ENCODE peak calls at places on chromosomes 6 and 20, in six cellular contexts. F is LoVo, K is AG10803, G is NCI-H1417, I is NCI-H2081, J is HS-5. V is an unnamed sample.

GRCh38 chr6:160398674-160399271 is 50.6 kb downstream of the SLC22A3 start:
- DNase-seq in I (no peak), J (no peak), F (no peak), K (no peak), G (no peak), V (no peak)

GRCh38 chr6:7528565-7528964 is 12.9 kb upstream of the DSP start:
- DNase-seq in F (no peak), J (no peak), K (peak), I (no peak), G (no peak), V (no peak)

GRCh38 chr6:4348462-4349112 is 213.2 kb upstream of the ECI2 start:
- DNase-seq in I (no peak), K (peak), G (no peak), F (no peak), J (no peak), V (no peak)

GRCh38 chr20:2756056-2756611 is 44.3 kb downstream of the CPXM1 start:
- DNase-seq in I (no peak), J (no peak), K (peak), F (no peak), G (no peak), V (no peak)

GRCh38 chr6:52512199-52512598 is 64.7 kb downstream of the TRAM2 start:
- DNase-seq in J (peak), K (peak), G (no peak), I (no peak), F (no peak), V (no peak)

GRCh38 chr6:135451617-135452190 is 45.8 kb downstream of the AHI1 start:
- DNase-seq in J (peak), F (peak), K (peak), G (peak), I (peak), V (no peak)

GRCh38 chr6:68760941-68761676 is 126.0 kb downstream of the ADGRB3 start:
- DNase-seq in J (no peak), K (no peak), I (no peak), F (no peak), G (no peak), V (no peak)

GRCh38 chr6:52788478-52788877 is 15.1 kb downstream of the GSTA1 start:
- DNase-seq in J (no peak), G (no peak), K (no peak), I (no peak), F (no peak), V (no peak)

GRCh38 chr6:88013015-88013414 is 34.6 kb upstream of the SPACA1 start:
- DNase-seq in F (no peak), J (no peak), G (no peak), I (no peak), K (no peak), V (no peak)

GRCh38 chr6:149380523-149380922 is 19.5 kb upstream of the SUMO4 start:
- DNase-seq in K (no peak), I (no peak), J (no peak), F (no peak), G (no peak), V (no peak)

GRCh38 chr6:158648682-158649131 is 1.1 kb upstream of the SYTL3 start:
- DNase-seq in J (peak), I (no peak), F (peak), K (peak), G (no peak), V (no peak)

GRCh38 chr6:170022827-170023619 is 267.9 kb downstream of the DLL1 start:
- DNase-seq in K (no peak), I (no peak), J (no peak), F (no peak), G (no peak), V (no peak)

GRCh38 chr6:14638932-14639875 is 521.6 kb downstream of the CD83 start:
- DNase-seq in K (peak), I (peak), F (no peak), G (peak), J (no peak), V (no peak)

GRCh38 chr6:124907596-124907995 is 54.6 kb upstream of the RNF217 start:
- DNase-seq in K (no peak), J (no peak), I (no peak), F (no peak), G (no peak), V (no peak)

GRCh38 chr6:127119361-127120108 is 1.1 kb downstream of the RSPO3 start:
- DNase-seq in K (no peak), F (no peak), I (no peak), G (peak), J (no peak), V (no peak)

GRCh38 chr6:39841291-39841690 is 49.1 kb downstream of the DAAM2 start:
- DNase-seq in G (peak), F (no peak), J (no peak), K (no peak), I (no peak), V (peak)

GRCh38 chr20:10846831-10847230 is 173.0 kb upstream of the JAG1 start:
- DNase-seq in I (no peak), J (no peak), G (no peak), K (peak), F (no peak), V (no peak)

GRCh38 chr6:158377866-158378265 is 65.6 kb downstream of the TULP4 start:
- DNase-seq in G (no peak), J (no peak), F (no peak), K (peak), I (no peak), V (peak)

GRCh38 chr20:38094968-38095689 is 61.6 kb downstream of the RPRD1B start:
- DNase-seq in K (no peak), F (no peak), G (no peak), I (no peak), J (no peak), V (no peak)

GRCh38 chr20:63795178-63795830 is 35.8 kb downstream of the ZBTB46 start:
- DNase-seq in J (no peak), F (no peak), I (no peak), K (no peak), G (no peak), V (no peak)

GRCh38 chr20:49768204-49769124 is 44.2 kb upstream of the SLC9A8 start:
- DNase-seq in J (peak), G (no peak), K (peak), F (peak), I (no peak), V (peak)

GRCh38 chr6:82268301-82268846 is 20.8 kb upstream of the IBTK start:
- DNase-seq in I (no peak), G (no peak), F (no peak), K (no peak), J (no peak), V (no peak)

GRCh38 chr6:96554559-96554958 is 8.4 kb upstream of the FHL5 start:
- DNase-seq in K (no peak), F (no peak), I (no peak), J (no peak), G (no peak), V (no peak)

GRCh38 chr20:9359561-9360308 is 154.7 kb upstream of the LAMP5 start:
- DNase-seq in G (peak), J (peak), I (peak), F (peak), K (peak), V (no peak)

GRCh38 chr6:170087946-170088348 is 202.9 kb downstream of the DLL1 start:
- DNase-seq in G (no peak), K (no peak), I (no peak), J (no peak), F (no peak), V (no peak)

V was measured in DMS153.